ENCODE peak calls at places on chromosomes 7 and 10, in seven cellular contexts. O is ELF-1; T is activated naive CD4-positive, alpha-beta T cell; W is HTR-8/SVneo; V is HFFc6; M is Right ventricle myocardium inferior; Z is stimulated activated CD8-positive, alpha-beta memory T cell treated with anti-CD3 and anti-CD28 coated beads, Interleukin-12 subunit alpha, Interleukin-12 subunit beta, amount 100 ng/mL, for 4 hours. F is an unnamed sample.

GRCh38 chr7:105838273-105839141 is 37.9 kb downstream of the ATXN7L1 start:
- DNase-seq in Z (no peak), M (no peak), V (no peak), O (no peak), W (no peak), T (no peak), F (no peak)

GRCh38 chr10:61280303-61280702 is 172.9 kb downstream of the TMEM26 start:
- DNase-seq in M (no peak), Z (no peak), W (peak; percentile 14), T (no peak), O (no peak), V (peak; percentile 25), F (no peak)

GRCh38 chr7:47479821-47480575 is 101.9 kb downstream of the TNS3 start:
- DNase-seq in W (no peak), M (no peak), T (no peak), O (no peak), Z (no peak), V (no peak), F (no peak)

GRCh38 chr10:83248232-83248631 is 891.1 kb upstream of the GHITM start:
- DNase-seq in O (no peak), W (peak; percentile 3), V (no peak), T (no peak), M (no peak), Z (no peak), F (no peak)

GRCh38 chr7:51647931-51648351 is 331.3 kb upstream of the COBL start:
- DNase-seq in T (no peak), M (no peak), V (no peak), O (peak; percentile 31), Z (no peak), W (no peak), F (peak; percentile 76)

GRCh38 chr7:94529516-94529915 is 19.9 kb downstream of the CASD1 start:
- DNase-seq in O (no peak), T (no peak), Z (no peak), V (peak; percentile 58), W (no peak), M (no peak), F (no peak)

GRCh38 chr10:66394287-66395063 is 531.4 kb upstream of the LRRTM3 start:
- DNase-seq in T (no peak), Z (no peak), M (no peak), W (no peak), O (no peak), V (no peak), F (no peak)

GRCh38 chr10:58921366-58921947 is 255.0 kb upstream of the PHYHIPL start:
- DNase-seq in T (no peak), Z (no peak), W (no peak), O (no peak), V (no peak), M (no peak), F (no peak)

GRCh38 chr10:14617850-14618249 is 156.8 kb downstream of the FAM107B start:
- DNase-seq in W (no peak), T (no peak), O (no peak), M (no peak), V (no peak), Z (no peak), F (no peak)

GRCh38 chr10:30017576-30017975 is 41.8 kb downstream of the JCAD start:
- DNase-seq in O (no peak), M (no peak), V (no peak), Z (no peak), T (no peak), W (no peak), F (no peak)

GRCh38 chr10:91286572-91286971 is 66.1 kb downstream of the PCGF5 start:
- DNase-seq in T (no peak), O (no peak), W (no peak), Z (no peak), M (no peak), V (no peak), F (no peak)